ENCODE peak calls at places on chromosomes 13 and 19, in ten cellular contexts. X, U, W, G, M, Y, H, C, I and J are unnamed samples.
A peak's percentile ranks its signal among the peaks of the same experiment; 100 is the strongest.

GRCh38 chr19:2777952-2778683 is 5.0 kb downstream of the SGTA start:
- DNase-seq in G (no peak), U (no peak), H (no peak), X (no peak), Y (no peak), C (no peak), W (no peak), I (no peak), M (no peak), J (no peak)

GRCh38 chr19:1241417-1242095 is at the start of gene ATP5F1D:
- DNase-seq in G (peak; percentile 96), H (peak; percentile 97), U (no peak), M (peak; percentile 96), W (peak; percentile 98), X (peak; percentile 81), C (no peak), Y (peak; percentile 96), I (peak; percentile 93), J (peak; percentile 93)

GRCh38 chr19:42555317-42555716 is 27.0 kb upstream of the CEACAM1 start:
- DNase-seq in Y (no peak), X (no peak), G (peak; percentile 22), U (no peak), M (no peak), I (no peak), W (peak; percentile 52), H (peak; percentile 46), C (no peak), J (no peak)

GRCh38 chr19:1361601-1362384 is 21.9 kb upstream of the NDUFS7 start:
- DNase-seq in H (no peak), U (no peak), X (no peak), Y (no peak), W (no peak), M (no peak), G (no peak), I (peak; percentile 57), C (no peak), J (no peak)

GRCh38 chr13:114134944-114135610 is 2.7 kb upstream of the RASA3 start:
- DNase-seq in M (no peak), C (no peak), Y (peak; percentile 20), X (no peak), H (no peak), W (no peak), U (no peak), G (no peak), I (no peak), J (no peak)

GRCh38 chr19:5017235-5017634 is 48.3 kb downstream of the KDM4B start:
- DNase-seq in G (no peak), W (no peak), M (no peak), C (no peak), H (no peak), X (no peak), I (peak; percentile 72), U (no peak), Y (no peak), J (no peak)

GRCh38 chr19:16076958-16077611 is 790 bp downstream of the TPM4 start:
- DNase-seq in W (peak; percentile 68), U (no peak), M (peak; percentile 59), H (no peak), X (no peak), C (no peak), I (peak; percentile 49), Y (peak; percentile 77), G (peak; percentile 69), J (peak; percentile 68)

GRCh38 chr19:23056516-23056915 is 53.5 kb upstream of the ZNF728 start:
- DNase-seq in H (no peak), G (no peak), C (no peak), I (no peak), W (no peak), U (no peak), M (no peak), X (no peak), Y (no peak), J (no peak)

GRCh38 chr13:72638059-72638815 is 89.2 kb downstream of the MZT1 start:
- DNase-seq in X (no peak), Y (no peak), I (peak; percentile 28), G (no peak), H (no peak), W (peak; percentile 32), C (no peak), M (no peak), U (no peak), J (no peak)

GRCh38 chr13:72639377-72639776 is 88.1 kb downstream of the MZT1 start:
- DNase-seq in X (no peak), H (no peak), I (no peak), C (no peak), M (no peak), W (no peak), Y (no peak), G (no peak), U (no peak), J (no peak)

GRCh38 chr13:72645521-72645920 is 81.9 kb downstream of the MZT1 start:
- DNase-seq in X (no peak), H (no peak), C (no peak), M (no peak), I (no peak), Y (no peak), W (no peak), U (no peak), G (no peak), J (no peak)

GRCh38 chr13:72648513-72649065 is 78.8 kb downstream of the MZT1 start:
- DNase-seq in X (no peak), I (no peak), M (no peak), U (no peak), G (no peak), Y (no peak), H (no peak), C (no peak), W (peak; percentile 68), J (no peak)

GRCh38 chr13:72643339-72643989 is 84.0 kb downstream of the MZT1 start:
- DNase-seq in Y (peak; percentile 51), W (peak; percentile 66), G (no peak), M (peak; percentile 54), I (peak; percentile 59), C (no peak), X (peak; percentile 51), U (no peak), H (no peak), J (peak; percentile 64)
- TF ChIP-seq CTCF in Y (no peak), W (peak; percentile 82), G (peak; percentile 53), M (peak; percentile 90), I (peak; percentile 67), C (peak; percentile 52), X (peak; percentile 78), U (peak; percentile 81), H (peak; percentile 76), J (peak; percentile 76)

DNA sequence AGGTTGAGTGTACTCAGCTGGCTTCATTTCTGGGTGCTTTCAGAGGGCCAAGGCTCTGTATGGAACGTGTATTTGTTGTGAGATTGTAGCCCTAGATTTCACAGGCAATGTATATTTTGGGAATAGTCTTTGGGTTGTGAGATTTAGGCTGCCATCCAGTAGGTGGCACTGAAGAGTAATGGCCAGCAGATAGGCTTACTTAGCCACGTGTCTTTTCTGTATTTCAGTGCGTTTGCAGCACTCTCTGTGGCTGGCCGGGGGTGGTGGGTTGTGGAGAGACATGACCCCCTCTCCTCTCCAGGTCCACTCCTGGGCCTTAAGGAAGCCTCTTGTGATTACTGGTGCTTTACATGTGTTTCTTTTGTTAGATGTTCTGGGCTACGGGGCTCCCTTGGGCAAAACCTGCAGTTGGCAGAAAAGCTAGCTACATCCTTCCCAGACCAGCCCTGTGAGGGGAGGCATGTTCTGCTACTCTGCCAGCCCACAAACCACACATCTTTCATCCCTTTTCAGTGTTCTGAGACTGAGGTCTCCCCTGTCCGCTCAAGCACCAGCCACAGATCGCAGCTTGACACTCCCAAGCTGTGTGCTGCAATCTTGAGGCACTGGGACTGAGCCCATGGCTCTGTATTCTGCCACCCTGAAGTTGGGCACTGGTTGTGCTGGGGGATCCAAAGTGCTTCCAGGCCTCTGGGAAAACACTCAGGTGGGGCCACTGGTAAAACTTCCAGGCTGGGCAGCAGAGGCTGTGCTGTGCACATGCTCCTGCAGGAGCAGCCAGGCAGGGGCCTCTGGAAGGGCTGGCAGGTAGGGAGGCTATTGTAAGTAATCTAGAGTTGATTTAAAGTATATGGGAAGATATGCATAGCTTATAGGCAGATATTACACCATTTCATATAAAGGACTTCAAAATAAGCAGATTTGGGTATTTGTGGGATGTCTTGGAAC is 1096.8 kb upstream of the PCDH20 start:
- DNase-seq in C (no peak), G (no peak), M (peak; percentile 70), W (peak; percentile 74), X (peak; percentile 12), I (peak; percentile 44), Y (peak; percentile 32), U (no peak), H (no peak), J (peak; percentile 62)
- TF ChIP-seq CTCF in C (no peak), G (peak; percentile 33), M (peak; percentile 90), W (peak; percentile 80), X (peak; percentile 70), I (peak; percentile 54), Y (no peak), U (peak; percentile 50), H (peak; percentile 54), J (peak; percentile 76)

DNA sequence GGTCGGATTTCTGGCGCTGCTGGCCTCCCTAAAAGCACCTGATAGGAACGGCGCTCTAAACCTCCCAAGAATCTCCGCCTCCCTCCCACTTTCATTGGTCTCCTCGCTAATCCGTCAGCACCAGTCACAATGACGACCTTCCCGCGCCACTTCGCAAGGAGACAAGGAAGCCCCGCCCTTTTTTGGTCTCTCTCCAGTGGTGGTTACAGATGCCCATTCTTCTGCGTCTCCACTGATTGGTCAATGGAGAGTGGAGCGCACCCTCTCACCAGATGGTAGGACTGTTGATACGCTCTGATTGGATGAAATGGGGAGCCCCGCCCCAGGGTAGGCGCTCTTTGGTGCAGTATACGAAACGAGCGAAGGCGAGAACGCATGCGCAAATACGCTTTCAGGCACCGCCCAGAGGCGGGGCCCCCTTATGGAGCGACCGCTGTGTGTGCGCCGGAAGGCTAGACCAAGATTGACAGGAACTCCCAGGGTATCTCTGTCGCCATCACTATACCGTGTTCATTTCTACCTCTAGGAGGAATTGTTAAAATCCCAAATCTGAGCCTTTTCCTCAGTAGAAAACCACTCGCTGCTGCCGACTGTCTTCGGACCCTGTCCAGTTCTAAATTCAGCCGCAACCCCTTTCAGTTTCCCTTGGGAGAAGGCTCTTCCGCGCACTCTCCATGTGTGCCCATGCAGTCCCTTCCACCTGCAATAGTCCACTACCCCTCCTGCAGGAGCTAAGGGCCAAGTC is 617 bp upstream of the HNRNPL start:
- DNase-seq in C (peak; percentile 100), U (peak; percentile 100), H (peak; percentile 100), G (peak; percentile 98), X (peak; percentile 95), W (peak; percentile 100), M (peak; percentile 100), Y (peak; percentile 98), I (peak; percentile 100), J (peak; percentile 97)
- TF ChIP-seq CTCF in C (no peak), U (peak; percentile 19), H (peak; percentile 10), G (peak; percentile 20), X (peak; percentile 53), W (no peak), M (no peak), Y (peak; percentile 29), I (no peak), J (no peak)

DNA sequence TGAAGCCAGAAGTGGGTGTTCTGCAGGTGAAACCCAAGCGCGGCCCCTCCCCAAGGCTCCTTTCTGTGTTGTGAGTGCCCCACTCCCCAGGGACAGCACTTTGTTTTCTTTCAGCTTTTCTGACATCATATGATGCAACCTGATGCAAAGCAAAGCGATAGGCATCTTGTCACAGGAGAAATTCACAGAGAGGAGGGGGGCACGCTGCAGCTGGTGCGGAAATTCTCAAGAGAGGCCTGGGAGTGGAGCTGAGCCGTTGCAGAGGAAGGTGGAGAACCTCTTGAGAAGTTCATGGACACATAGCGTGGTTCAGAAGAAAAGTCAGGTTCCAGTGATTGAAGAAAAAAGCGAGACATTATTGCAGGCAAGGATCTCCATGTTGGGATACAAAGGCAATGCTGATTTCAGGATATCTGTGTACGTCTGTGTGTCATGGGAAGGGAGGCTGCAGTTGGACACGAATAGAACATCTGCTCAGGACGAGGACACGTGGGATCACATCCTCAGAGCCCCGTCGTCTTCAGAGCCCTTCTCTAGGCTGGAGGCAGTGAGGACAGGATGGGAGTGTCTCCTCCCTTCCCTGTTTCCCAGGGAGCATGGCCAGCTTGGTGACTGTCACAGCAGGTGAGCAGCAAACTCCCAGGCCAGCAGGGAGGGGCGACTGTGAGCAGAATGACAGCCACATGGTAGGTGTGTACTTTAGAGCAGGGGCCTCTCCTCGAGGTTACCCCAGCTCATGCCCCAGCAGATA is 79.2 kb downstream of the IRS2 start:
- DNase-seq in C (no peak), X (no peak), M (peak; percentile 9), W (no peak), G (no peak), U (no peak), H (no peak), I (no peak), Y (no peak), J (peak; percentile 57)
- TF ChIP-seq CTCF in C (no peak), X (no peak), M (no peak), W (no peak), G (no peak), U (no peak), H (no peak), I (no peak), Y (no peak), J (no peak)